ENCODE peak calls at places on chromosomes 16 and 17, in nine cellular contexts. One of them, this sample, is unnamed.

GRCh38 chr16:75011634-75012307 is 12.9 kb downstream of the ZNRF1 start:
- DNase-seq in activated CD4-positive, alpha-beta T cell treated with anti-CD3 and anti-CD28 coated beads, Interleukin-2, amount 10 ng/mL, durations not matched to agents 7 days and 5 days: no peak
- DNase-seq in HTR-8/SVneo: peak
- DNase-seq in stimulated activated naive B cell treated with anti-CD40 and anti-IgM and Interleukin-4, amounts not matched to agents 10 μg/mL and 1 μg/mL and 100 μg/mL, for 72 hours: peak
- DNase-seq in lung microvascular endothelial cell: peak
- DNase-seq in HCEC 1CT: peak
- DNase-seq in aorta: no peak
- DNase-seq in esophagus squamous epithelium: no peak
- DNase-seq in AG09309: peak
- DNase-seq in this sample: peak

GRCh38 chr17:3796110-3796821 is 4.7 kb downstream of the ITGAE start:
- DNase-seq in esophagus squamous epithelium: no peak
- DNase-seq in AG09309: no peak
- DNase-seq in lung microvascular endothelial cell: no peak
- DNase-seq in stimulated activated naive B cell treated with anti-CD40 and anti-IgM and Interleukin-4, amounts not matched to agents 10 μg/mL and 1 μg/mL and 100 μg/mL, for 72 hours: peak
- DNase-seq in HCEC 1CT: no peak
- DNase-seq in aorta: peak
- DNase-seq in activated CD4-positive, alpha-beta T cell treated with anti-CD3 and anti-CD28 coated beads, Interleukin-2, amount 10 ng/mL, durations not matched to agents 7 days and 5 days: peak
- DNase-seq in HTR-8/SVneo: no peak
- DNase-seq in this sample: no peak

GRCh38 chr16:87100306-87101058 is 216.7 kb downstream of the C16orf95 start:
- DNase-seq in stimulated activated naive B cell treated with anti-CD40 and anti-IgM and Interleukin-4, amounts not matched to agents 10 μg/mL and 1 μg/mL and 100 μg/mL, for 72 hours: no peak
- DNase-seq in lung microvascular endothelial cell: no peak
- DNase-seq in activated CD4-positive, alpha-beta T cell treated with anti-CD3 and anti-CD28 coated beads, Interleukin-2, amount 10 ng/mL, durations not matched to agents 7 days and 5 days: no peak
- DNase-seq in AG09309: no peak
- DNase-seq in aorta: no peak
- DNase-seq in esophagus squamous epithelium: no peak
- DNase-seq in HTR-8/SVneo: no peak
- DNase-seq in HCEC 1CT: no peak
- DNase-seq in this sample: no peak

GRCh38 chr16:27097671-27098275 is 31.0 kb downstream of the C16orf82 start:
- DNase-seq in lung microvascular endothelial cell: no peak
- DNase-seq in HTR-8/SVneo: no peak
- DNase-seq in AG09309: no peak
- DNase-seq in aorta: no peak
- DNase-seq in HCEC 1CT: no peak
- DNase-seq in esophagus squamous epithelium: no peak
- DNase-seq in stimulated activated naive B cell treated with anti-CD40 and anti-IgM and Interleukin-4, amounts not matched to agents 10 μg/mL and 1 μg/mL and 100 μg/mL, for 72 hours: no peak
- DNase-seq in activated CD4-positive, alpha-beta T cell treated with anti-CD3 and anti-CD28 coated beads, Interleukin-2, amount 10 ng/mL, durations not matched to agents 7 days and 5 days: no peak
- DNase-seq in this sample: no peak

GRCh38 chr17:39929657-39930407 is 2.3 kb downstream of the LRRC3C start:
- DNase-seq in HCEC 1CT: peak
- DNase-seq in activated CD4-positive, alpha-beta T cell treated with anti-CD3 and anti-CD28 coated beads, Interleukin-2, amount 10 ng/mL, durations not matched to agents 7 days and 5 days: no peak
- DNase-seq in esophagus squamous epithelium: no peak
- DNase-seq in stimulated activated naive B cell treated with anti-CD40 and anti-IgM and Interleukin-4, amounts not matched to agents 10 μg/mL and 1 μg/mL and 100 μg/mL, for 72 hours: no peak
- DNase-seq in aorta: no peak
- DNase-seq in HTR-8/SVneo: peak
- DNase-seq in lung microvascular endothelial cell: peak
- DNase-seq in AG09309: peak
- DNase-seq in this sample: peak

GRCh38 chr17:62658136-62658535 is 30.7 kb downstream of the MRC2 start:
- DNase-seq in stimulated activated naive B cell treated with anti-CD40 and anti-IgM and Interleukin-4, amounts not matched to agents 10 μg/mL and 1 μg/mL and 100 μg/mL, for 72 hours: no peak
- DNase-seq in HTR-8/SVneo: no peak
- DNase-seq in AG09309: no peak
- DNase-seq in HCEC 1CT: no peak
- DNase-seq in esophagus squamous epithelium: no peak
- DNase-seq in lung microvascular endothelial cell: no peak
- DNase-seq in activated CD4-positive, alpha-beta T cell treated with anti-CD3 and anti-CD28 coated beads, Interleukin-2, amount 10 ng/mL, durations not matched to agents 7 days and 5 days: no peak
- DNase-seq in aorta: peak
- DNase-seq in this sample: no peak

GRCh38 chr16:4330277-4330882 is 14.5 kb downstream of the GLIS2 start:
- DNase-seq in aorta: peak
- DNase-seq in HCEC 1CT: peak
- DNase-seq in esophagus squamous epithelium: no peak
- DNase-seq in AG09309: no peak
- DNase-seq in lung microvascular endothelial cell: peak
- DNase-seq in stimulated activated naive B cell treated with anti-CD40 and anti-IgM and Interleukin-4, amounts not matched to agents 10 μg/mL and 1 μg/mL and 100 μg/mL, for 72 hours: peak
- DNase-seq in activated CD4-positive, alpha-beta T cell treated with anti-CD3 and anti-CD28 coated beads, Interleukin-2, amount 10 ng/mL, durations not matched to agents 7 days and 5 days: peak
- DNase-seq in HTR-8/SVneo: peak
- DNase-seq in this sample: peak

GRCh38 chr17:19344311-19345066 is 18.0 kb downstream of the B9D1 start:
- DNase-seq in aorta: no peak
- DNase-seq in HTR-8/SVneo: no peak
- DNase-seq in esophagus squamous epithelium: no peak
- DNase-seq in lung microvascular endothelial cell: no peak
- DNase-seq in AG09309: no peak
- DNase-seq in activated CD4-positive, alpha-beta T cell treated with anti-CD3 and anti-CD28 coated beads, Interleukin-2, amount 10 ng/mL, durations not matched to agents 7 days and 5 days: no peak
- DNase-seq in HCEC 1CT: no peak
- DNase-seq in stimulated activated naive B cell treated with anti-CD40 and anti-IgM and Interleukin-4, amounts not matched to agents 10 μg/mL and 1 μg/mL and 100 μg/mL, for 72 hours: no peak
- DNase-seq in this sample: no peak

GRCh38 chr17:8470447-8471047 is 34.9 kb downstream of the NDEL1 start:
- DNase-seq in lung microvascular endothelial cell: peak
- DNase-seq in stimulated activated naive B cell treated with anti-CD40 and anti-IgM and Interleukin-4, amounts not matched to agents 10 μg/mL and 1 μg/mL and 100 μg/mL, for 72 hours: no peak
- DNase-seq in esophagus squamous epithelium: no peak
- DNase-seq in aorta: peak
- DNase-seq in HCEC 1CT: no peak
- DNase-seq in AG09309: no peak
- DNase-seq in HTR-8/SVneo: no peak
- DNase-seq in activated CD4-positive, alpha-beta T cell treated with anti-CD3 and anti-CD28 coated beads, Interleukin-2, amount 10 ng/mL, durations not matched to agents 7 days and 5 days: no peak
- DNase-seq in this sample: peak